ENCODE peak calls at places on chromosome 16, in six cellular contexts. J is suprapubic skin, H is brain microvascular endothelial cell, O is left lung, C is HCT116, K is WERI-Rb-1. F is an unnamed sample.

GRCh38 chr16:72012607-72013006 is 4.1 kb downstream of the DHODH start:
- DNase-seq in H (no peak), O (no peak), J (no peak), K (no peak), C (no peak), F (no peak)

GRCh38 chr16:79795556-79795955 is 195.0 kb upstream of the MAF start:
- DNase-seq in H (no peak), J (no peak), O (no peak), C (no peak), K (no peak), F (no peak)

GRCh38 chr16:27217256-27217655 is 13.9 kb downstream of the KDM8 start:
- DNase-seq in C (no peak), K (no peak), J (no peak), O (no peak), H (peak), F (no peak)

GRCh38 chr16:77406680-77407079 is 28.2 kb downstream of the ADAMTS18 start:
- DNase-seq in C (peak), O (no peak), H (peak), J (no peak), K (no peak), F (no peak)

GRCh38 chr16:60001523-60001922 is 1267.4 kb upstream of the GOT2 start:
- DNase-seq in K (no peak), J (no peak), H (no peak), C (no peak), O (no peak), F (no peak)

GRCh38 chr16:86768999-86769398 is 190.7 kb downstream of the FOXL1 start:
- DNase-seq in K (no peak), C (no peak), H (peak), J (no peak), O (no peak), F (no peak)

GRCh38 chr16:65737831-65738230 is 616.0 kb upstream of the CDH11 start:
- DNase-seq in J (no peak), O (no peak), C (no peak), K (peak), H (no peak), F (no peak)

GRCh38 chr16:2715519-2715918 is 4.5 kb downstream of the PRSS27 start:
- DNase-seq in O (peak), K (no peak), C (no peak), H (peak), J (no peak), F (no peak)

GRCh38 chr16:47310792-47311211 is 150.1 kb downstream of the ITFG1 start:
- DNase-seq in C (no peak), J (no peak), H (no peak), K (no peak), O (no peak), F (no peak)

GRCh38 chr16:19979638-19980037 is 94.1 kb downstream of the GPR139 start:
- DNase-seq in K (no peak), C (no peak), O (no peak), J (no peak), H (no peak), F (no peak)

GRCh38 chr16:51816929-51817328 is 665.9 kb upstream of the SALL1 start:
- DNase-seq in K (no peak), H (peak), O (no peak), J (no peak), C (no peak), F (no peak)

GRCh38 chr16:82368041-82368440 is 198.0 kb upstream of the MPHOSPH6 start:
- DNase-seq in O (no peak), K (peak), J (no peak), C (peak), H (peak), F (no peak)

GRCh38 chr16:51268237-51268636 is 117.2 kb upstream of the SALL1 start:
- DNase-seq in J (no peak), O (no peak), H (no peak), K (no peak), C (no peak), F (no peak)

GRCh38 chr16:26530584-26531289 is 536.0 kb upstream of the C16orf82 start:
- DNase-seq in O (no peak), K (no peak), H (no peak), C (no peak), J (no peak), F (no peak)

GRCh38 chr16:25751230-25751629 is 59.5 kb downstream of the HS3ST4 start:
- DNase-seq in C (no peak), K (peak), O (no peak), H (no peak), J (no peak), F (no peak)

GRCh38 chr16:14249291-14250032 is 178.3 kb downstream of the MRTFB start:
- DNase-seq in O (no peak), K (peak), J (no peak), C (peak), H (peak), F (no peak)

GRCh38 chr16:79599837-79600635 is 501 bp downstream of the MAF start:
- DNase-seq in H (no peak), O (peak), C (no peak), J (no peak), K (peak), F (peak)

GRCh38 chr16:24737391-24737871 is 8.0 kb downstream of the TNRC6A start:
- DNase-seq in H (peak), K (no peak), C (no peak), O (no peak), J (no peak), F (no peak)

GRCh38 chr16:86042996-86043725 is 144.2 kb downstream of the IRF8 start:
- DNase-seq in C (no peak), J (no peak), K (no peak), O (peak), H (no peak), F (no peak)

DNA sequence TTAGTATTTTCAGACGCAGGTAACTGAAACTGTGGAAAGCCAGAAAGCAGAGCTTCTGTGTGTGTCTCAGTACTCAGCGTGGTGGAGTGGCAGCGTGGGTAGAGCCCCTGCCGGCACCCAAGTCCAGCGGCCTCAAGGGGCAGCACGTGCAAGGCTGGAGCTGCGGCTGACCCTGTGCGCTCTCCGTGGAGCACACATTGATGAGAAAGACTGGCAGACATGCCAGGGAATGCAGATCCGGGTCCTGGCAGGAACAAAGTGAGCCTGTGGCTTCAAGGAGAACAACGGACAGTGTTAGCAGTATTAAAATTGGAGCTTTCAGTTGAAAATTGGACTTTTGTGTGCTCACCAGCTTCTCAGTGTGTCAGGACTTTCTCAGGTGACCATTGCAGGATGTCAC is 23.3 kb downstream of the ZC3H18 start:
- DNase-seq in K (no peak), H (no peak), C (no peak), J (no peak), O (no peak), F (no peak)
- TF ChIP-seq CTCF in K (no peak), H (peak), C (no peak), J (no peak), O (no peak), F (no peak)

GRCh38 chr16:4409081-4409932 is 7.1 kb downstream of the CORO7 start:
- DNase-seq in H (no peak), J (no peak), K (no peak), C (no peak), O (no peak), F (no peak)
- TF ChIP-seq CTCF in H (peak), J (no peak), K (peak), C (peak), O (no peak), F (no peak)

GRCh38 chr16:75591001-75591852 is 25.0 kb downstream of the GABARAPL2 start:
- DNase-seq in O (peak), C (no peak), K (no peak), H (peak), J (no peak), F (no peak)
- TF ChIP-seq CTCF in O (no peak), C (no peak), K (no peak), H (no peak), J (no peak), F (no peak)

GRCh38 chr16:386641-387156 is 4.9 kb upstream of the PGAP6 start:
- DNase-seq in C (no peak), O (no peak), H (no peak), J (no peak), K (no peak), F (no peak)
- TF ChIP-seq CTCF in C (no peak), O (no peak), H (no peak), J (no peak), K (no peak), F (no peak)

GRCh38 chr16:57797526-57798266 is 4.6 kb downstream of the KIFC3 start:
- DNase-seq in J (no peak), H (no peak), C (no peak), O (peak), K (no peak), F (no peak)
- TF ChIP-seq CTCF in J (no peak), H (no peak), C (no peak), O (no peak), K (no peak), F (no peak)

GRCh38 chr16:80931985-80932720 is 74.5 kb downstream of the CMC2 start:
- DNase-seq in O (peak), H (peak), C (no peak), K (peak), J (peak), F (peak)
- TF ChIP-seq CTCF in O (no peak), H (no peak), C (no peak), K (no peak), J (no peak), F (no peak)

GRCh38 chr16:3780570-3780969 is 63.2 kb upstream of the TRAP1 start:
- DNase-seq in O (no peak), K (no peak), H (peak), C (no peak), J (no peak), F (no peak)
- TF ChIP-seq CTCF in O (no peak), K (peak), H (peak), C (no peak), J (no peak), F (no peak)

DNA sequence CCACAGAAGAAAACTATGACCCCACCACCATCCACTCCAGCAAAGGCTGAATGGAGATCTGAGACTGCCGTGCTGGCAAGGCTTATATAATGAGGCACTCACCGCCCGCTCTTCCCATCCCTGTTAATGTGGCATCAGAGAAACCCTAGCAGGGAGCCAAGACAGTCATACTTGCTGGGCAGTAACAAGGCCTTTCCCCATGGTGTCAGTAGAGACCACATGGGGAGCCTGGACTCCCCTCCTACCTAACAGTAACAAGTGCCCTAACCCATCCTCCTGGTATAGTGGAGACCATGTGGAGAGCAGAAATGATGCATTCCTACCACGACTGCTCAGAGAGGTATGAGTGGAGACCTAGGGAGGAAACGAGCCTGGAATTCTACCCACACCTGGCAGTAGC is 235.2 kb downstream of the C16orf78 start:
- DNase-seq in K (peak), J (no peak), C (peak), O (no peak), H (peak), F (peak)
- TF ChIP-seq CTCF in K (peak), J (no peak), C (peak), O (peak), H (peak), F (peak)

DNA sequence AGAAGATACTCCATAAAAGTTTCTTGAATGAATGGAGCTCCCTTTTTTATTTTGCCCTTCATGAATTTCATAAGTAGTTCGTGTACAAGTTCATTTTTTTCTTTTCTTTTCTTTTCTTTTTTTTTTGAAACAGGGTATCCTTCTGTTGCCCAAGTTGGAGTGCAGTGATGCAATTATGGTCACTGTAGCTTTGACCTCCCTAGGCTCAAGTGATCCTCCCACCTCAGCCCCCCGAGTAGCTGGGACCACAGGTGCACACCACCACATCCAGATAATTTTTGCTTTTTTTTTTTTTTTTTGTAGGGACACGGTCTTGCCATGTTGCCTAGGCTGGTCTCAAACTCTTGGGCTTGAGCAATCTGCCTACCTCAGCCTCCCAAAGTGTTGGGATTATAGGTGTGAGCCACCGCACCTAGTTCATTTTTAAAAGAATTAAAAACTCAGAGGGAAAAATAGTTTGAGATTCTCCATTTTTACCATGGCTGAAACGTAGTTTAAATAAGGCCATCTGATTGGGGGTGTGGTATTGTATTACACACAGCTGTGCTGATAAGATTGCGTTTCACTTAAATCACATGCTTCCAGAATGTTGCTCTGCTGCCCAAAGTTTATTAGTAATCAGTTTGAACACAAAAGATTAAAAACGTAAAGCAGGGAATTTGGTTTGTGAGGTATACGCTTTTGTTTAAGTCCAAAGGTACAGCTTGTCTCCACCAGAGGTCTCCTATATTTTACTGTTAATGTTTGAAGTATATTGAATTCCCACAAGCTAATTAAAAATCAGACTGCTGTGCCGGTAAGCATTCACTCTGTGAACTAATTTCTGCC is 154.1 kb downstream of the SOCS1 start:
- DNase-seq in K (no peak), H (peak), J (no peak), C (no peak), O (no peak), F (no peak)
- TF ChIP-seq CTCF in K (no peak), H (peak), J (no peak), C (peak), O (no peak), F (no peak)

DNA sequence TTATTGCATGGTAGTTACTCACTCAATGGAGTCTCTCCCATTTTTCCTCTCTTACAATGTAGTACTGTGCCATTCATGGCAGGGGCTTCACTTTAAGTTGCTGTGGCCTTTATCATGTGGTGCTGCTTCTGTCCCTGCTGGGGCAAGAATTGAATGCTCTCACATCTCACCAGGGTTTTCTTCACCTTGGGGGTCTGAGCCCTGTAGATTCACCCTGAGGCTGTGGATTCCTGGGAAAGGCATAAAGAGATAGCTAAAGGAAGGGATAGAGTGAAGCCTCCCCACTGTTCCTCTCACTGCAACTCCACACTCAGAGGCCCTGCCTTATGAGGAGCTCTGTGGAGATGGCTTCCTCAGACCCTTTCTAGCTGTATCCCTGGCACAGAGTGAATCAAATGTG is 178.5 kb upstream of the GOT2 start:
- DNase-seq in J (no peak), H (no peak), O (no peak), C (no peak), K (no peak), F (no peak)
- TF ChIP-seq CTCF in J (no peak), H (no peak), O (no peak), C (no peak), K (no peak), F (no peak)